ENCODE peak calls at places on chromosome 2, in five cellular contexts. Q is GM10248, X is PC-9, J is GM13977, L is neural crest cell. W is an unnamed sample.

GRCh38 chr2:80269806-80270205 is 34.7 kb downstream of the LRRTM1 start:
- DNase-seq in Q (no peak), X (no peak), J (no peak), L (no peak), W (no peak)

GRCh38 chr2:223051580-223052375 is at the start of gene KCNE4:
- DNase-seq in Q (no peak), X (no peak), J (no peak), L (no peak), W (no peak)

GRCh38 chr2:33766175-33766574 is 167.1 kb upstream of the FAM98A start:
- DNase-seq in Q (no peak), X (no peak), J (no peak), L (no peak), W (no peak)

GRCh38 chr2:216159161-216159560 is 50.0 kb downstream of the XRCC5 start:
- DNase-seq in Q (no peak), X (no peak), J (no peak), L (no peak), W (no peak)

GRCh38 chr2:113291191-113291590 is 12.5 kb upstream of the PAX8 start:
- DNase-seq in Q (no peak), X (no peak), J (no peak), L (no peak), W (peak)

GRCh38 chr2:168639501-168639900 is 162.9 kb upstream of the NOSTRIN start:
- DNase-seq in Q (no peak), X (no peak), J (no peak), L (no peak), W (peak)

GRCh38 chr2:136141510-136142154 is 23.7 kb upstream of the CXCR4 start:
- DNase-seq in Q (no peak), X (no peak), J (no peak), L (no peak), W (peak)

GRCh38 chr2:231563378-231563961 is 29.2 kb upstream of the TEX44 start:
- DNase-seq in Q (peak), X (no peak), J (peak), L (peak), W (peak)

GRCh38 chr2:81266106-81266505 is 961.6 kb upstream of the LRRTM1 start:
- DNase-seq in Q (no peak), X (no peak), J (no peak), L (peak), W (no peak)

GRCh38 chr2:28234807-28235206 is 157.9 kb upstream of the FOSL2 start:
- DNase-seq in Q (no peak), X (no peak), J (no peak), L (no peak), W (no peak)

GRCh38 chr2:19753818-19754217 is 148.0 kb downstream of the TTC32 start:
- DNase-seq in Q (no peak), X (no peak), J (no peak), L (no peak), W (no peak)

GRCh38 chr2:234763051-234763909 is 188.5 kb upstream of the SH3BP4 start:
- DNase-seq in Q (no peak), X (no peak), J (no peak), L (no peak), W (no peak)

GRCh38 chr2:65228249-65228750 is 669 bp downstream of the ACTR2 start:
- DNase-seq in Q (peak), X (peak), J (peak), L (no peak), W (no peak)

GRCh38 chr2:174683392-174683759 is 80.9 kb downstream of the CHRNA1 start:
- DNase-seq in Q (peak), X (no peak), J (peak), L (no peak), W (no peak)

GRCh38 chr2:118231759-118232158 is 143.5 kb downstream of the INSIG2 start:
- DNase-seq in Q (no peak), X (no peak), J (no peak), L (no peak), W (no peak)

GRCh38 chr2:12469053-12469625 is 247.6 kb upstream of the TRIB2 start:
- DNase-seq in Q (no peak), X (no peak), J (no peak), L (no peak), W (no peak)

GRCh38 chr2:51697095-51697494 is 665.2 kb upstream of the NRXN1 start:
- DNase-seq in Q (no peak), X (no peak), J (no peak), L (no peak), W (no peak)

GRCh38 chr2:12701786-12702660 is 14.7 kb upstream of the TRIB2 start:
- DNase-seq in Q (no peak), X (peak), J (no peak), L (no peak), W (no peak)

GRCh38 chr2:16933355-16933754 is 267.7 kb upstream of the CYRIA start:
- DNase-seq in Q (no peak), X (no peak), J (no peak), L (no peak), W (no peak)

GRCh38 chr2:69957970-69958369 is 3.5 kb downstream of the ASPRV1 start:
- DNase-seq in Q (no peak), X (no peak), J (no peak), L (no peak), W (no peak)

GRCh38 chr2:38653715-38654494 is 12.0 kb upstream of the GALM start:
- DNase-seq in Q (no peak), X (no peak), J (no peak), L (no peak), W (no peak)

GRCh38 chr2:187842978-187843847 is 289.0 kb upstream of the TFPI start:
- DNase-seq in Q (peak), X (no peak), J (peak), L (peak), W (no peak)

GRCh38 chr2:224378087-224379085 is 23.5 kb downstream of the FAM124B start:
- DNase-seq in Q (no peak), X (no peak), J (no peak), L (no peak), W (no peak)
- TF ChIP-seq CTCF in Q (no peak), X (peak), J (no peak), L (peak), W (peak)

GRCh38 chr2:84882415-84882738 is 1.5 kb upstream of the TRABD2A start:
- DNase-seq in Q (no peak), X (no peak), J (no peak), L (no peak), W (no peak)
- TF ChIP-seq CTCF in Q (no peak), X (peak), J (no peak), L (peak), W (peak)

DNA sequence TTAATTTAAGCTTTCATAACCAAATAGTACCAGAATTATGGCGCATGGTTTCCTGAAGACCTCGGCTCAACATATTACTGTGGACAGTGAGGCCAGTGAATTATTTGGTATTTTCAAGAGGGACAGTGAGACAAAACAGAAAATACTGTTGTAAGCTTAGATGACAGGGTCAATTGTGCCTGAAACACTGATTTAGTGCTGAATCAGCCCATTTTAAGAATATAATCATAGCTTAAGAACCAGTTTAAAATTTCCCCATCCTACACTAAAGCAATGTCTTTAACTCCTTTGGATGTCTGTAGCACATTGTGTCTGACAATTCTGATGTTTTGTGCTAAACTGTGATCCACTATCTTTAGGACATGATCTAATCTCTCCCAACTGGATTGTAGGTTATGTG is 4.6 kb downstream of the ITGA6 start:
- DNase-seq in Q (no peak), X (no peak), J (no peak), L (no peak), W (no peak)
- TF ChIP-seq CTCF in Q (no peak), X (no peak), J (no peak), L (no peak), W (no peak)

DNA sequence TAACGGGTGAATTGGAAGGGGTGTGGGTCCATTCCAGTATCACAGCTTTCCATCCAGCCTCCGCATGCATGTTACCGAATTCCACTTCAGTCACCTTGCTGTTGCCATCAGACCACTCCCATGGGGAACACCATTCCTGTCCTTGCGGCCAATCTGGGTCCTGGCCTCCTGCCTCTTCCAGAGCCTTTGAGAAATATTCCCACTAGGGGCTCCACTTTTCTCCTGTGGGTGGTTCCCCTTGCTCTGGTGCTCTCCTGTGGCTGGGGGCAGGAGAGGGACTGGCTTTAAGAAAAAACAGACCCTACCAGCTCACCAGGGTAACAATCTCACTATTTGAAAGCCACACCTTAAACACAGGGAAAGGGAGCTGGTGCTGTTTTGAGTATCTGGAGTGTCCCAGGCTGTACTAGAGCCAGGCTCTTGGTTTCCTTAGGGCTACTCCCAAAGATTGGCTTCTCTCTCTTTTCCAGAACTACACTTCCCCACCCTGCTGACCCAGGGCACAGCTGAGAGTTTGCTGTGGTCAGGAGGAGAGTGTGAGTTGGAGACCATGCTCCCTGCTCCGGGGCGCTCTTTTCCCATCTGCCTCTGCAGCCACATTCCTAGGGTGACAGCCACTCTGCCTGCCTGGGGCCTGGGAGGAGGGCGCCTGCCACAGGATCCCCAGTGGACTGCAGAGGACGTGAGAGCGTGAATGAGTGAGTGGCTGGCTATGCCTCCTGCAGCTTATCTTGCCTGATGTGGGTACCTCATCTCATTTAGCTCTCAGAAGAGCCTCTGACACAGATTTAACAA is 460.8 kb upstream of the HS6ST1 start:
- DNase-seq in Q (no peak), X (no peak), J (no peak), L (no peak), W (no peak)
- TF ChIP-seq CTCF in Q (no peak), X (no peak), J (no peak), L (no peak), W (no peak)

GRCh38 chr2:9142551-9143263 is 63.9 kb upstream of the ASAP2 start:
- DNase-seq in Q (peak), X (peak), J (peak), L (peak), W (peak)

GRCh38 chr2:9141706-9142460 is 64.7 kb upstream of the ASAP2 start:
- DNase-seq in Q (no peak), X (no peak), J (no peak), L (no peak), W (no peak)

GRCh38 chr2:9139491-9140443 is 66.8 kb upstream of the ASAP2 start:
- DNase-seq in Q (peak), X (no peak), J (peak), L (peak), W (peak)

GRCh38 chr2:9141379-9141667 is 65.3 kb upstream of the ASAP2 start:
- DNase-seq in Q (no peak), X (no peak), J (no peak), L (no peak), W (no peak)

DNA sequence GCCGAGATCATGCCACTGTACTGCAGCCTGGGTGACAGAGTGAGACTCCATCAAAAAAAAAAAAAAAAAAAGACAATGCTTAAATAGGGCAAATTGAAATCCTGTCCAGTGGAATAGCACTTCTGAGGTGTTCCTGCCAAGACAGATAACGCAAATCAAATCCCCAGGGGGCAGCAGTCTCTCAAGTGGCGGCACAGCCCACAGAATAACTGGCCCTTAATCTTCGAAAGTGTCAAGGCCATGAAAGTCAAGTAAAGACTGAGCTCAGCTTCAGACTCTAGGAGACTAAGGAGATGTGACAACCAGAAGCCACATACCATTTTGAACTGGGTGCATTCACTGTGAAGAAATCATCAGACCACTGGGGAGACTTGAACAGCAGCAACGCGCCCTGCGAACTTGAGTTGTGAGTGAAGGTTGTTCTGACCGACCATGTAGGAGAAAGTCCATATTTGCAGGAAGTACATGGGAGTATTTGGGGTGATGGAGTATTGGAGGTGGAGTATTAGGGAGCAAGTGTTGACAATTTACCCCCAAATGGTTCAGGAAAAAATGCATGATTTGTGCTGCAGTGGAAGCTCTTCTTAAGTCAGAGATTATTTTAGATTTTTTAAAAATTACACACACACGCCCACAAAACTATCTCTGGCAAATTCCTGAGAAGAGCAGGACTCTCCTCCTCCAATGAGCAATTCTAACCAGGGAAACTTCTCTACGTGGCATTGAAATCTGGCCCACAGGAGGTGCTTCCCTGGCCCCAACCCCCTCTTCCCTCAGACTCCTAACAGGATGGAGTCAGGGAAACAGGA is 65.8 kb upstream of the ASAP2 start:
- DNase-seq in Q (no peak), X (no peak), J (no peak), L (no peak), W (no peak)
- TF ChIP-seq CTCF in Q (no peak), X (no peak), J (no peak), L (peak), W (no peak)

DNA sequence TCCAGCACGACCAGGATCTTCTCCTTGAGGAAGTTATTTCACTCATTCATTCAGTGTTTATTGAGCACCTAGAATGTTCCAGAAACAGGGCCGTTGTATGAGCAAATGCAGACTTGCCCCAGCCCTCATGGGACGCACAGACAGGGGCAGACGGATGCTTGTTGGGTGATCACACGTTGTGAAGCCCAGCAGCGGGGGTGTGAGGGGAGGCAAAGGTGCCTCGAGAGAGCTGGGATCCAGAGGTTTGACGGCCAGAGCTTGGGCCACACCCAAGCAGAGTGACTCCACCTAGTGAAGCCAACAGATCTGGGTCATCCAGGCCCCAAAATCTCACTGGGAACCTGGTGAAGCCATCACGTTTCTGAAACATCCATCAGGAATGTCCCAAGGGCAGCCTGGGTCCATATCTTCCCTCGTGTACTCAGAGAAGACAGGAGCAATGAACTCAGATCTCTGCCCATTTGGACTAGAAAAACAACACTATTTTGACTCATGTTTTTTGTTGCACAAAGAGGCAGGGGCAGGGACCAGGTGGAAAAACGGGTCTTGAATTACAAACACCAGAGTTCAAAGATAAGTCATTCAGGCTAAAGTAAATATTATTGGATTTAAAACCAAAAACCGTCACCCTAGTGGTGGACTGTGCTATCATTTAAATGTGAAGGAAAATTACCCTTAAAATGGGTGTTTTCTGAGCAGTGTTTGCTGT is 54.9 kb upstream of the RBM44 start:
- DNase-seq in Q (no peak), X (peak), J (no peak), L (no peak), W (no peak)
- TF ChIP-seq CTCF in Q (no peak), X (peak), J (no peak), L (peak), W (peak)

GRCh38 chr2:147467441-147467840 is 377.4 kb upstream of the ACVR2A start:
- DNase-seq in Q (no peak), X (no peak), J (no peak), L (no peak), W (no peak)
- TF ChIP-seq CTCF in Q (no peak), X (no peak), J (no peak), L (no peak), W (no peak)

W was measured in glutamatergic neuron.